ENCODE peak calls at places on chromosomes 4 and X, in four cellular contexts. One of them, this sample, is unnamed.

GRCh38 chr4:106312997-106313522 is 2.9 kb downstream of the TBCK start:
- DNase-seq in neural progenitor cell: no peak
- DNase-seq in fibroblast of lung: no peak
- DNase-seq in IMR-90: no peak
- DNase-seq in this sample: no peak

GRCh38 chrX:27132851-27133250 is 330.3 kb downstream of the PPP4R3C start:
- DNase-seq in IMR-90: no peak
- DNase-seq in neural progenitor cell: no peak
- DNase-seq in fibroblast of lung: no peak
- DNase-seq in this sample: no peak

GRCh38 chr4:112321768-112322684 is 24.9 kb downstream of the ALPK1 start:
- DNase-seq in IMR-90: peak
- DNase-seq in fibroblast of lung: peak
- DNase-seq in neural progenitor cell: peak
- DNase-seq in this sample: peak

GRCh38 chrX:150569155-150569477 is 695 bp downstream of the MTM1 start:
- DNase-seq in neural progenitor cell: no peak
- DNase-seq in IMR-90: peak
- DNase-seq in fibroblast of lung: peak
- DNase-seq in this sample: no peak

GRCh38 chr4:61220556-61220955 is 20.4 kb downstream of the ADGRL3 start:
- DNase-seq in IMR-90: no peak
- DNase-seq in neural progenitor cell: no peak
- DNase-seq in fibroblast of lung: no peak
- DNase-seq in this sample: no peak

GRCh38 chrX:75211976-75212375 is 55.9 kb upstream of the ABCB7 start:
- DNase-seq in neural progenitor cell: no peak
- DNase-seq in IMR-90: no peak
- DNase-seq in fibroblast of lung: no peak
- DNase-seq in this sample: no peak

GRCh38 chr4:161538941-161539340 is 624.9 kb downstream of the FSTL5 start:
- DNase-seq in neural progenitor cell: no peak
- DNase-seq in IMR-90: no peak
- DNase-seq in fibroblast of lung: no peak
- DNase-seq in this sample: no peak

GRCh38 chr4:168388890-168389289 is 70.3 kb upstream of the DDX60 start:
- DNase-seq in neural progenitor cell: no peak
- DNase-seq in IMR-90: peak
- DNase-seq in fibroblast of lung: peak
- DNase-seq in this sample: peak

GRCh38 chrX:108001218-108001814 is 19.1 kb upstream of the TEX13B start:
- DNase-seq in IMR-90: peak
- DNase-seq in fibroblast of lung: peak
- DNase-seq in neural progenitor cell: peak
- DNase-seq in this sample: no peak

GRCh38 chr4:1248262-1249147 is at the start of gene CTBP1:
- DNase-seq in IMR-90: peak
- DNase-seq in neural progenitor cell: peak
- DNase-seq in fibroblast of lung: peak
- DNase-seq in this sample: no peak

GRCh38 chr4:123813901-123814300 is 417.3 kb downstream of the SPRY1 start:
- DNase-seq in fibroblast of lung: no peak
- DNase-seq in IMR-90: no peak
- DNase-seq in neural progenitor cell: no peak
- DNase-seq in this sample: no peak

GRCh38 chrX:40152173-40152705 is 54.5 kb upstream of the BCOR start:
- DNase-seq in IMR-90: no peak
- DNase-seq in fibroblast of lung: no peak
- DNase-seq in neural progenitor cell: peak
- DNase-seq in this sample: no peak

GRCh38 chrX:14819766-14820165 is 53.1 kb downstream of the FANCB start:
- DNase-seq in neural progenitor cell: no peak
- DNase-seq in IMR-90: no peak
- DNase-seq in fibroblast of lung: no peak
- DNase-seq in this sample: no peak

GRCh38 chr4:118927976-118928375 is 39.3 kb downstream of the SYNPO2 start:
- DNase-seq in IMR-90: no peak
- DNase-seq in neural progenitor cell: no peak
- DNase-seq in fibroblast of lung: no peak
- DNase-seq in this sample: no peak

GRCh38 chr4:186032259-186032658 is 36.7 kb upstream of the TLR3 start:
- DNase-seq in IMR-90: no peak
- DNase-seq in fibroblast of lung: no peak
- DNase-seq in neural progenitor cell: no peak
- DNase-seq in this sample: no peak

GRCh38 chr4:140645196-140645595 is 76.4 kb upstream of the UCP1 start:
- DNase-seq in IMR-90: no peak
- DNase-seq in neural progenitor cell: no peak
- DNase-seq in fibroblast of lung: no peak
- DNase-seq in this sample: no peak

GRCh38 chr4:6992728-6993655 is 50.2 kb upstream of the TADA2B start:
- DNase-seq in fibroblast of lung: no peak
- DNase-seq in IMR-90: peak
- DNase-seq in neural progenitor cell: no peak
- DNase-seq in this sample: no peak

GRCh38 chr4:86934772-86935498 is at the start of gene AFF1:
- DNase-seq in fibroblast of lung: peak
- DNase-seq in IMR-90: peak
- DNase-seq in neural progenitor cell: peak
- DNase-seq in this sample: peak

GRCh38 chrX:72245461-72246089 is 6.7 kb upstream of the ERCC6L start:
- DNase-seq in fibroblast of lung: peak
- DNase-seq in neural progenitor cell: peak
- DNase-seq in IMR-90: peak
- DNase-seq in this sample: no peak

GRCh38 chr4:73721419-73721818 is 18.9 kb upstream of the CXCL8 start:
- DNase-seq in fibroblast of lung: peak
- DNase-seq in IMR-90: peak
- DNase-seq in neural progenitor cell: no peak
- DNase-seq in this sample: no peak

GRCh38 chrX:108439961-108440696 is 491 bp downstream of the COL4A5 start:
- DNase-seq in neural progenitor cell: peak
- DNase-seq in IMR-90: peak
- DNase-seq in fibroblast of lung: no peak
- DNase-seq in this sample: no peak

GRCh38 chr4:46444318-46444717 is 54.4 kb upstream of the GABRA2 start:
- DNase-seq in fibroblast of lung: peak
- DNase-seq in IMR-90: peak
- DNase-seq in neural progenitor cell: no peak
- DNase-seq in this sample: no peak

GRCh38 chr4:147833254-147833653 is 101.4 kb downstream of the ARHGAP10 start:
- DNase-seq in neural progenitor cell: no peak
- DNase-seq in IMR-90: peak
- DNase-seq in fibroblast of lung: peak
- DNase-seq in this sample: no peak

GRCh38 chrX:40261955-40262596 is 164.3 kb upstream of the BCOR start:
- DNase-seq in IMR-90: peak
- DNase-seq in fibroblast of lung: peak
- DNase-seq in neural progenitor cell: no peak
- DNase-seq in this sample: no peak

GRCh38 chr4:108377021-108377420 is 208.3 kb upstream of the LEF1 start:
- DNase-seq in IMR-90: no peak
- DNase-seq in fibroblast of lung: no peak
- DNase-seq in neural progenitor cell: no peak
- DNase-seq in this sample: no peak

GRCh38 chrX:69051901-69052300 is 113.4 kb downstream of the PJA1 start:
- DNase-seq in IMR-90: no peak
- DNase-seq in neural progenitor cell: no peak
- DNase-seq in fibroblast of lung: no peak
- DNase-seq in this sample: no peak

GRCh38 chr4:155777971-155778710 is 19.3 kb downstream of the GUCY1B1 start:
- DNase-seq in neural progenitor cell: no peak
- DNase-seq in fibroblast of lung: peak
- DNase-seq in IMR-90: peak
- DNase-seq in this sample: no peak

GRCh38 chr4:173182403-173182802 is 13.8 kb downstream of the GALNT7 start:
- DNase-seq in IMR-90: peak
- DNase-seq in fibroblast of lung: peak
- DNase-seq in neural progenitor cell: no peak
- DNase-seq in this sample: peak

DNA sequence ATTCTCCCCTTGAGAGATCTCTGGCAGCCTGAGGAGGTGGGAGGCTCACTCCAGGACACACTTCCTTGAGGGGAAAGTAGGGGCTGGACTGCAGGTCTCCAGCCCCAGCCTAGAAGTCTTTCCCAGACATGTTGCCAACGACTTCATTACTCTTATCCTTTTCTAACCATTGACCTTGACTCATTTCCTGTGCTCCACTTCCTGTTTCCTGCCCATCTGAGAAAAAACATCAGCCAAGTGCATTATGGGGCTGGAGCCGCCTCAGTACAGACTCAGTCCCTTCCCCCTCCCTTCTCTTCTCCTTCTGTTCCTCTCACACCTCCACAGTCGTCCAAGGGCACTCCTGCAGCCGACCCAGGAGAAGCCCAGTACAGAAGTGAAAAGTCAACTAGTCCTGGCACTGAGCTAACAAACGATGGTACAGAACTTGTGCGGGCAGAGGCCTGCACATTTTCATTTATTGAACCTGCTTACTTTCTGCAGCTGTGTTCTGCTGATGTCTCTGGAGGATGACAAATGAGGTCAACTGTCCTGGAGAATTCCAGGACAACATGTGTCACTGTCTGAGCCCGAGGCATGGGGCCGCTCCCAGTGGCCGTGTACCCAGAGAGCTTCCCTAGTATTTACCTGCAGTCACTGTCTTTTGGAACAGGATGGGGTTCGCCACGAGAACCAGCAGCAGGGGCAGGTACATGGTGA is 20.1 kb downstream of the GPR143 start:
- DNase-seq in fibroblast of lung: no peak
- DNase-seq in IMR-90: peak
- DNase-seq in neural progenitor cell: no peak
- DNase-seq in this sample: no peak
- H2AFZ ChIP-seq in fibroblast of lung: no peak
- H2AFZ ChIP-seq in IMR-90: peak
- H2AFZ ChIP-seq in neural progenitor cell: no peak
- H2AFZ ChIP-seq in this sample: peak

GRCh38 chr4:4248036-4248884 is at the start of gene TMEM128:
- DNase-seq in IMR-90: peak
- DNase-seq in fibroblast of lung: peak
- DNase-seq in neural progenitor cell: peak
- DNase-seq in this sample: no peak
- H2AFZ ChIP-seq in IMR-90: peak
- H2AFZ ChIP-seq in fibroblast of lung: peak
- H2AFZ ChIP-seq in neural progenitor cell: peak
- H2AFZ ChIP-seq in this sample: peak

GRCh38 chrX:2628751-2629315 is 62.3 kb upstream of the CD99 start:
- DNase-seq in fibroblast of lung: no peak
- DNase-seq in IMR-90: no peak
- DNase-seq in neural progenitor cell: no peak
- DNase-seq in this sample: no peak
- H2AFZ ChIP-seq in fibroblast of lung: no peak
- H2AFZ ChIP-seq in IMR-90: peak
- H2AFZ ChIP-seq in neural progenitor cell: no peak
- H2AFZ ChIP-seq in this sample: no peak

DNA sequence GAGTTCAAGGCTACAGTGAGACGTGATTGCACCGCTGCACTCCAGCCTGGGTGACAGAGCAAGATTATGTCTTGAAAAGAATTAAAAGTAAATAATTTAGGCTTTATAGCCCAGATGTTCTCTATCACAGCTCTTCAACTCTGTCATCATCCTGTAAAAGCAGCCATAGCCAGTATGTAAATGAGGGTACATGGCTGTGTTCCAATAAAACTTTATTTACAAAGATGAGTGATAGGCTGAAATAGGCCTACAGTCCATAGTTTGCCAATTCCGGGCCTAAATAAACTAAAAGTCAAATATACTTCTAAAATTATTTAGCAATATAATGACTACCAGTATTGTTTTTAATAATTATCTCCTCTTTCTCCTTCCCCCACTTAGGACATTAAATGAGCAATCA is 9.2 kb downstream of the RRH start:
- DNase-seq in neural progenitor cell: no peak
- DNase-seq in fibroblast of lung: peak
- DNase-seq in IMR-90: no peak
- DNase-seq in this sample: no peak
- H2AFZ ChIP-seq in neural progenitor cell: no peak
- H2AFZ ChIP-seq in fibroblast of lung: no peak
- H2AFZ ChIP-seq in IMR-90: no peak
- H2AFZ ChIP-seq in this sample: no peak

DNA sequence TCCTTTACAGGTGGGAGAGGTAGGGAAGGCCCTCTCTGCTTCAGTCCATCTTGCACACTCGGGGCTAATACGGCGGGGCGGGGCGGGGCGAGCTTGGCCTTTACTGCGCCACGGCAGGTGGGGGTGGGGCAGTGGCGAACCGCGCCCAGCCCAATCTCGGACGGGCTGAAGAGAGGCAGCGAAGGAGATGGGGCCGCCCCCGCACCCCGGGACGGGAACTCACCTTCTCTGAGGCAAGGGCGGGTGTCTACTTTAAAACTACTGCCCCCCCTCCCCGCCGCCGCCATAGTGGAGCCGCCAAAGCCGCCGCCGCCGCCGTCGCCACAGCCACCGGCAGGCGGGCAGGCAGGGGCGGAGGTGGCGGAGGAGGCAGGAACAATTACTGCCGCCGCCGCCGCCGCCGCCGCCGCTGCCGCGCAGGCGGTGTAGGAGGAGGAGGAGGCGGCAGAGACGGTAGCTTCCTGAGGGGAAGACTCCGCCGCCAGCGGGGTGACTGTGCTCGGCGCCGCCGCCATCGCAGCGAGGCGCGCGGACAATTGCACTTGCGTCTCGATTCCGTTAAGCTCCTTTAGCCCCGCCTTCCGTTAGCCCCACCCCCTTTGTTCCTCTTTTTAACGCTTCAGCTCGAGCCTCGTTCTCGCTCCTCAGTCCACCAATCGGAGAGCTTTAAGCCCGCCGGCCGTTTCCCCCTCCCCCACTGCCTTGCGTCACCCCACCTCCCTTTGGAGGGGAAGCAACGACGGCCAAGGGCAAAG is at the start of gene ZMAT1:
- DNase-seq in neural progenitor cell: peak
- DNase-seq in IMR-90: peak
- DNase-seq in fibroblast of lung: peak
- DNase-seq in this sample: peak
- H2AFZ ChIP-seq in neural progenitor cell: peak
- H2AFZ ChIP-seq in IMR-90: peak
- H2AFZ ChIP-seq in fibroblast of lung: peak
- H2AFZ ChIP-seq in this sample: peak

DNA sequence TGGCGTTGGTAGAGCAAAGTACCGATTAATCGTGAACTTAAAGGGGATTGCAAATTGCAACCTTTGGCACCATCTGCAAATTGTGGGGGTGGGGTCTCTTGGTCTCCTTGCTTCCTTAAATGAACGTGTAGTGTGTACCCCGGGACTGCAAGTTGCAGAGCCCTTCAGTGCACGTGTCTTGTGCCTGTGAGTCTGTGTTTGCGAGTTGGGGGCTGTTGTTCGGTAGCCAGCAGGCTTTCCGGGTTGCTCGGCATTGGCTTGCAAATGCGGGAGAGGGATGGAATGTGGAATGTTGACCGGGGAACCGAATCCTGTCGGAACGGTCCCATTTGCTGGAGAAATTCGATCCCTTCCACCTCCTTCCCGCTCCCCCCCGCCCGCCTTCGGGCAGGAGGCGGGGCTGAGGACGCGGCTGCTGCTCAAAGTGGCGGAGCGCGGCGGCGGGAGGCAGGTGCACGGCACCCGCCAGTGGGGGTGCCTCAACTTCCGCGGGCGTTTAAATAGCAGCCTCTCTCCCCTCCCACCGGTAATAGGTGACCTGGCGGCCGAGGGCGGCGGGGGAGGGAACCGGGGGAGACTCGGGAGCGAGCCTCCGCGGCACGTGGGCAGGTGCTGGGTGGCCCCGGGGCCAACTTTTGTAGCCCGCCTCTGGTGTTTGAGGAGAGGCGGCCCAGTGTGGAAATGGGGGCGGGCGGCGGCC is 1.5 kb downstream of the JADE1 start:
- DNase-seq in neural progenitor cell: peak
- DNase-seq in IMR-90: peak
- DNase-seq in fibroblast of lung: peak
- DNase-seq in this sample: no peak
- H2AFZ ChIP-seq in neural progenitor cell: no peak
- H2AFZ ChIP-seq in IMR-90: peak
- H2AFZ ChIP-seq in fibroblast of lung: no peak
- H2AFZ ChIP-seq in this sample: peak

This sample was measured in keratinocyte.